ENCODE peak calls at places on chromosomes 7 and 10, in six cellular contexts. Z is AG09309, X is uterus, Q is thoracic aorta, N is fibroblast of pulmonary artery, E is fibroblast of mammary gland. K is an unnamed sample.

GRCh38 chr10:121057291-121057690 is 206.1 kb downstream of the WDR11 start:
- DNase-seq in E (no peak), Z (no peak), X (no peak), N (no peak), Q (no peak), K (no peak)

GRCh38 chr10:28797904-28798371 is 120.6 kb downstream of the BAMBI start:
- DNase-seq in Q (no peak), X (no peak), N (peak; percentile 69), Z (no peak), E (peak; percentile 2), K (peak; percentile 53)

GRCh38 chr7:140062118-140062527 is 628 bp downstream of the PARP12 start:
- DNase-seq in X (no peak), Q (no peak), Z (no peak), N (no peak), E (no peak), K (no peak)

GRCh38 chr7:87715511-87715910 is 87.3 kb downstream of the RUNDC3B start:
- DNase-seq in X (no peak), Z (no peak), N (no peak), Q (no peak), E (no peak), K (no peak)

GRCh38 chr7:44961844-44962482 is 16.9 kb downstream of the MYO1G start:
- DNase-seq in Q (no peak), N (no peak), E (no peak), Z (no peak), X (no peak), K (no peak)

GRCh38 chr10:126375926-126376554 is 12.2 kb downstream of the ADAM12 start:
- DNase-seq in Z (no peak), E (no peak), X (no peak), N (no peak), Q (no peak), K (no peak)

GRCh38 chr10:65570143-65571010 is 1355.5 kb upstream of the LRRTM3 start:
- DNase-seq in Q (no peak), N (peak; percentile 51), X (no peak), E (peak; percentile 15), Z (no peak), K (peak; percentile 8)

GRCh38 chr7:47100815-47101435 is 481.0 kb downstream of the TNS3 start:
- DNase-seq in N (peak; percentile 69), Q (no peak), X (peak; percentile 31), Z (no peak), E (peak; percentile 69), K (peak; percentile 3)

GRCh38 chr10:88991161-88991899 is 732 bp downstream of the FAS start:
- DNase-seq in N (peak; percentile 76), E (peak; percentile 81), Z (no peak), X (peak; percentile 85), Q (peak; percentile 35), K (peak; percentile 52)

GRCh38 chr7:159084069-159084801 is 60.4 kb downstream of the VIPR2 start:
- DNase-seq in Q (no peak), X (no peak), N (no peak), Z (no peak), E (no peak), K (no peak)

GRCh38 chr10:46329690-46330016 is 42.9 kb downstream of the ANTXRL start:
- DNase-seq in E (no peak), N (no peak), X (no peak), Q (no peak), Z (no peak), K (no peak)

GRCh38 chr7:36192050-36192824 is 39.2 kb downstream of the EEPD1 start:
- DNase-seq in Q (no peak), N (peak; percentile 9), X (peak; percentile 33), Z (peak; percentile 83), E (peak; percentile 76), K (no peak)

GRCh38 chr10:86355571-86356038 is 11.0 kb downstream of the GRID1 start:
- DNase-seq in Q (no peak), Z (no peak), E (no peak), N (no peak), X (no peak), K (no peak)

GRCh38 chr10:87818505-87819273 is 663 bp upstream of the ATAD1 start:
- DNase-seq in N (peak; percentile 31), E (peak; percentile 32), X (no peak), Z (no peak), Q (no peak), K (no peak)

GRCh38 chr10:119518176-119518575 is 24.3 kb downstream of the RGS10 start:
- DNase-seq in X (no peak), Z (no peak), Q (no peak), N (no peak), E (no peak), K (no peak)

GRCh38 chr7:47035522-47035921 is 546.4 kb downstream of the TNS3 start:
- DNase-seq in X (no peak), E (no peak), Z (no peak), Q (no peak), N (peak; percentile 35), K (no peak)

GRCh38 chr7:54841772-54842707 is 83.0 kb upstream of the SEC61G start:
- DNase-seq in Z (peak; percentile 69), Q (no peak), E (peak; percentile 86), X (no peak), N (peak; percentile 64), K (peak; percentile 98)

GRCh38 chr7:156602283-156602682 is 38.3 kb upstream of the RNF32 start:
- DNase-seq in X (no peak), Q (no peak), Z (no peak), N (no peak), E (no peak), K (no peak)

GRCh38 chr7:153190452-153190851 is 430.9 kb downstream of the ACTR3B start:
- DNase-seq in N (no peak), X (no peak), E (no peak), Q (no peak), Z (no peak), K (no peak)

GRCh38 chr10:6379015-6379776 is 176.5 kb downstream of the PFKFB3 start:
- DNase-seq in Q (no peak), N (no peak), E (no peak), Z (no peak), X (no peak), K (no peak)

GRCh38 chr7:104096683-104097082 is 107.2 kb upstream of the RELN start:
- DNase-seq in X (no peak), N (peak; percentile 24), Z (no peak), E (peak; percentile 20), Q (no peak), K (no peak)

GRCh38 chr7:98133181-98133580 is 26.5 kb downstream of the LMTK2 start:
- DNase-seq in Q (no peak), E (peak; percentile 16), N (no peak), X (no peak), Z (no peak), K (no peak)

GRCh38 chr7:98135984-98136383 is 29.3 kb downstream of the LMTK2 start:
- DNase-seq in N (no peak), X (no peak), Q (no peak), E (no peak), Z (no peak), K (no peak)

GRCh38 chr7:98136423-98136822 is 29.8 kb downstream of the LMTK2 start:
- DNase-seq in E (no peak), Q (no peak), Z (no peak), X (no peak), N (no peak), K (no peak)

GRCh38 chr7:98133621-98134266 is 27.1 kb downstream of the LMTK2 start:
- DNase-seq in X (no peak), N (no peak), E (peak; percentile 41), Z (no peak), Q (no peak), K (no peak)

DNA sequence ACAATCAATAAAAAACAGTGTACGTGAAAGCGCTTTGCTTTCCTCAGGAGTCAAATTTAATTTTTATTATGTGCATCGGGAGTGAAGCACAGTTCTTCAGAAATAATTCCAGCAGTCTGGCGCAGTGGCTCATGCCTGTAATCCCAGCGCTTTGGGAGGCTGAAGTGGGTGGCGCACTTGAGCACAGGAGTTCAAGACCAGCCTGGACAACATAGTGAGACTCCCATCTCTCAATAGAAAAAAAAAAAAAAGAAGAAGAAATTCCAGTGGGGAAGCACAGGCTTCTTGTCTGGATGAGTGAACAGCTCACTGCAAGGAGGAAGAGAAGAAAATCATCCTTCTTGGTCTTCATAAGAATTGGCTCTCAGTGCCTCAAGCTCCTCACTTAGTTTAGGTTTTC is 27.8 kb downstream of the LMTK2 start:
- DNase-seq in Z (no peak), E (no peak), X (no peak), Q (no peak), N (no peak), K (no peak)
- TF ChIP-seq CTCF in Z (no peak), E (no peak), X (no peak), Q (no peak), N (no peak), K (no peak)

GRCh38 chr7:48389977-48390376 is 218.7 kb downstream of the ABCA13 start:
- DNase-seq in Z (peak; percentile 0), Q (no peak), N (peak; percentile 19), X (no peak), E (peak; percentile 74), K (peak; percentile 57)
- H3K4me3 ChIP-seq in Z (no peak overlapping the region), Q (no peak overlapping the region), N (no peak overlapping the region), X (no peak overlapping the region), E (no peak overlapping the region), K (no peak overlapping the region)

DNA sequence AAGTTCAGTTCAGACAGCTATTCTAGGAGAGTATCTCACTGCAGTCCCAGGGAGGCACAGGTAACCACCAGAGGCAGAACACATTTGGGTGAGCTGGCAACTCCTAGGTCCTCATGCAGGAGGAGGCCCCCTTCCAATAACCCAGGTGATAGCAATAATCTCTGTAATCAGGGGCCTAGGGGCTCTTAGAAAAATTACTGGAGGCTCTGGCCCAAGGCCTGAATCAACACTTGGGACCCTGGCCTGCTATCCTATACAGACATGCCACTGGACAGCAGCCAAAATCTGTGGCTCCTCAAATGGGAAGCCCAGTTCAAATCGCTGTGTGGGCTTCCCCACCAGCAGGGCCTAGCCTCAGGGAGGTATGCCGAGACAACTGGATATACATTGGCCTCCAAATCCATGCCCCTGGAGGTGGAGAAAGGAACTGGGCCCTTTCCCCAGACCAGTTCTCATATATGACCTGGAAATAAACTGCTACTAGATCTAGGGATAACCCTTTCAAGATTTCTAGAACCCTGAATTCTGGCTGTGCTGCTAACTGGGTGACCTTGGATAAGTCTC is 1.6 kb downstream of the AVPI1 start:
- DNase-seq in Z (no peak), X (no peak), Q (no peak), N (peak; percentile 36), E (peak; percentile 23), K (no peak)
- TF ChIP-seq CTCF in Z (peak; percentile 53), X (no peak), Q (peak; percentile 33), N (peak; percentile 42), E (peak; percentile 35), K (peak; percentile 46)

DNA sequence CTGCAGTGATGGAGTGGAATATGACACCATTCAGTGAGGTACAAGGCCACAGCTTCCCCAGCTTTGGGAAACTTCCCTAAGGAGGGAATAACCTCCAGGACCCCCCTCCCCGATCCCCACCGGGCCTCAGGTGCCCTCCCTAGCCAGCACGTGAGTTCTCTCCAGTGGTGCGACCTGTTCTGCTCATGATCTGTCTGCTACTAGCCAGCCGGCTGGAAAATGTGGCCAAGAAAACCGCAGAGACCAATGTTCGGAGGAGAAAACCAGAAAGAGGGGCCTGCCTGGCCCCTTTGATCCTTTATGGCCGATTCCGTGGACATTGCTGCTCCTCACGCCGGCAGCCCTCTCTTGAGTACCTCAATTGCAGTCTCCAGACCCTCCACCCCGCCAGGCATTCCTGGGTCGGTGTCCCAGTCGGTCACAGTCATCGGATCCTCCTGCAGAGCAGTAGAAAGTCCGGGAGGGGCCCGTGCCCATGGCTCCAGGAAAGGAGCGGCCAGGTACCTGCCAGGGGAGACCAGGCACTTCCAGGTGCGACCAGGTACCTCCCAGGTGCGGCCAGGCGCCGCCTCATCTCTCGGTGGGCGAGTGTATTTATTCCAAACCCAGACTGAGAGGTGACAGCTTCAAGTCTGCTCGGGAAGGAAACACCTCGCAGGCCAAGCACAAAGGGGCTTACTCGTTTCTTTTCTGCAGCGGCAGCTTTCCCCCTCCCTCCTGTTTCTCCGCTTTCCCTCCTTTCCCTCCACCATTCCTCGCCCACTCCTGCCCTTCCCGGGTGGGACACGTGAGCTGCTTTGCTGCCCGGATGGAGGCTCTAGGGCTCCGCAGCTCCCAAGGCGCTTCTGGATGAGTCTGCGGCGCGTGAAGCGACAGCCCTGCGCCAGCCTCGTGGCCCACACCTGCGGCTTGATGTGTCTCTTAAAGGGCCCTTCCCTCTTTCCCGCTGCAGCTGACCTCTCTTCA is 39.6 kb upstream of the AGK start:
- DNase-seq in X (no peak), N (no peak), Q (no peak), E (no peak), Z (no peak), K (no peak)
- H3K4me3 ChIP-seq in X (no peak overlapping the region), N (no peak overlapping the region), Q (peak overlapping the region; percentile 6), E (no peak overlapping the region), Z (no peak overlapping the region), K (no peak overlapping the region)

K was measured in astrocyte of the cerebellum.